ENCODE peak calls at places on chromosomes 4 and X, in five cellular contexts. A is fibroblast of lung, J is PC-3, H is prostate gland, C is IMR-90. Q is an unnamed sample.

GRCh38 chr4:105542032-105542431 is 10.4 kb upstream of the ARHGEF38 start:
- DNase-seq in C (no peak), A (no peak), J (no peak), H (no peak), Q (no peak)

GRCh38 chr4:123081971-123082370 is 159.6 kb upstream of the NUDT6 start:
- DNase-seq in J (no peak), H (no peak), A (no peak), C (no peak), Q (no peak)

GRCh38 chr4:8847764-8848163 is 23.9 kb downstream of the HMX1 start:
- DNase-seq in A (no peak), J (no peak), C (no peak), H (no peak), Q (peak; percentile 72)

GRCh38 chrX:19698125-19698524 is 182.8 kb upstream of the MAP3K15 start:
- DNase-seq in H (no peak), A (peak; percentile 62), J (peak; percentile 70), C (peak; percentile 50), Q (no peak)

GRCh38 chrX:14899607-14900006 is 26.4 kb downstream of the MOSPD2 start:
- DNase-seq in C (peak; percentile 78), H (no peak), A (peak; percentile 47), J (peak; percentile 46), Q (peak; percentile 1)

GRCh38 chr4:80225628-80226027 is 28.3 kb downstream of the PRDM8 start:
- DNase-seq in H (no peak), A (no peak), J (no peak), C (peak; percentile 57), Q (no peak)

GRCh38 chr4:134470544-134470943 is 269.0 kb upstream of the PABPC4L start:
- DNase-seq in C (no peak), J (peak; percentile 34), H (peak; percentile 11), A (peak; percentile 0), Q (peak; percentile 3)

GRCh38 chrX:120625366-120625765 is 4.5 kb downstream of the C1GALT1C1 start:
- DNase-seq in C (no peak), J (no peak), A (peak; percentile 43), H (no peak), Q (no peak)

GRCh38 chrX:122219735-122220134 is 964.3 kb upstream of the GRIA3 start:
- DNase-seq in H (no peak), C (no peak), J (no peak), A (no peak), Q (no peak)

DNA sequence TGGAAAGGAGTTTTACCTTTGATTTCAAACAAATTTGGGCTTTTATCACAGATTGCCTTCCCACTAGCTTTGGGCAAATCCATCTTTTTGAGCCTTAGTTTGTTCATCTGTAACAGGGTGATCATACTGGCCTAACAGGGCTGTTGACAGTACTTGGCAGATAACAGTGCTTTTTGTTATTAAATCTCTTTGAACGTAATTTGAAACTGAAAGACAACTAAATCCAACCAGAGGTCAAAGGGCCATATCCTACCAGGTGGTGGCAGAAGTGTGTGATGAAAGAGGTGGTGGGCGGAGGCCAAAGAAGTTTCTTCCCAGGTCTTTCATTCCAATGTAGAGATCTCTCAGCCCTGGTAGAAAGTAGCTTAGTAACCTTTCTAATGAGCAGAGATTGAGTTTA is 35.2 kb upstream of the TADA2B start:
- DNase-seq in A (no peak), H (no peak), C (peak; percentile 36), J (no peak), Q (peak; percentile 84)
- H3K36me3 ChIP-seq in A (peaks cover 3% of the 10 kb centered on the region), H (no peaks in the 10 kb centered on the region), C (peaks cover 34% of the 10 kb centered on the region), J (peaks cover 7% of the 10 kb centered on the region), Q (peaks cover 13% of the 10 kb centered on the region)

GRCh38 chrX:24398766-24399165 is 38.3 kb downstream of the SUPT20HL1 start:
- DNase-seq in J (no peak), A (no peak), C (no peak), H (peak; percentile 8), Q (no peak)

GRCh38 chrX:24395775-24396174 is 35.3 kb downstream of the SUPT20HL1 start:
- DNase-seq in A (peak; percentile 77), J (peak; percentile 85), C (peak; percentile 82), H (peak; percentile 51), Q (peak; percentile 48)

GRCh38 chrX:24392709-24393108 is 32.3 kb downstream of the SUPT20HL1 start:
- DNase-seq in H (no peak), J (no peak), A (peak; percentile 2), C (no peak), Q (no peak)

GRCh38 chrX:24396930-24397277 is 36.5 kb downstream of the SUPT20HL1 start:
- DNase-seq in C (no peak), A (no peak), J (no peak), H (no peak), Q (no peak)

DNA sequence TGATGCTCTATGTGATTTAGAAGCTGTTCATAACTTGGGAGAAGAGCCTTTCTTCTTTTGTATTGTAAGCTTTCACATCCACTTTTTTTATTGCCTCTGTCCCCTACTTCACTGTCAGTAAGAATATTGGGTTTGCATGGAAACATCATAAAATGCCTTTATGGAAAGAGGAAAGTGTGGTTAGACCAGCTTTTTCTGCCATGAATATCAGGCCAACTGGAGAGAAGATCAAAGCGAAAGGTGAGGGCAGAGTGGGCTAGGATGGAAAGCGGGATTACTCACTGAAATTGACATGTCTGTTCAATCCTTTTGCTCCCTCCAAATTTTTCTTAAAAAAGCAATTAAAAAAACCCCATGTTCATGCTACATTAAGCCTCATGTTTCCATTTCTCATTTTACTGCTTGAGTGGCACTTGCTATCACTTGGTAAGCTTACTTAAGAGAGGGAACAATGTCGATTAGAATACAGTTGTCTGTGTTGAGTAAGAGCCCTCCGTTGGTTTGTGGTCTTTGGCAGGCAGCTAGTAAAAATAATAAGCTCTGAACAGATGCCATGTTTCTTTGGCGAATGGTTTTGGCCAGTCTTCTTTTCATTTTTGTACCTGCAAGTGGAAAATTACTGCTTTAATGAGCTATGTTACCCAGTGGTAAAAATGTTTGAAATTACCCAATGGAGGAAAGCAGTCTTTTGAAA is 35.9 kb downstream of the SUPT20HL1 start:
- DNase-seq in H (peak; percentile 4), A (peak; percentile 39), J (peak; percentile 4), C (peak; percentile 17), Q (no peak)
- H3K36me3 ChIP-seq in H (no peaks in the 10 kb centered on the region), A (no peaks in the 10 kb centered on the region), J (no peaks in the 10 kb centered on the region), C (no peaks in the 10 kb centered on the region), Q (no peaks in the 10 kb centered on the region)

GRCh38 chr4:185416955-185417354 is 8.8 kb downstream of the UFSP2 start:
- DNase-seq in H (no peak), C (no peak), A (no peak), J (no peak), Q (no peak)
- H3K36me3 ChIP-seq in H (no peaks in the 10 kb centered on the region), C (peaks cover 16% of the 10 kb centered on the region), A (no peaks in the 10 kb centered on the region), J (no peaks in the 10 kb centered on the region), Q (peaks cover 2% of the 10 kb centered on the region)

GRCh38 chrX:73127700-73128241 is 48.5 kb upstream of the PABPC1L2A start:
- DNase-seq in J (peak; percentile 51), H (no peak), A (no peak), C (no peak), Q (peak; percentile 28)

GRCh38 chrX:73131276-73131675 is 52.0 kb upstream of the PABPC1L2A start:
- DNase-seq in C (no peak), J (no peak), H (no peak), A (no peak), Q (no peak)

GRCh38 chrX:73126240-73126639 is 46.9 kb upstream of the PABPC1L2A start:
- DNase-seq in H (no peak), J (peak; percentile 27), A (no peak), C (no peak), Q (no peak)

GRCh38 chrX:73134741-73135140 is 55.4 kb upstream of the PABPC1L2A start:
- DNase-seq in C (no peak), A (no peak), H (no peak), J (no peak), Q (no peak)

GRCh38 chrX:73131877-73132276 is 52.6 kb upstream of the PABPC1L2A start:
- DNase-seq in C (no peak), H (no peak), J (no peak), A (no peak), Q (no peak)
- H3K36me3 ChIP-seq in C (no peaks in the 10 kb centered on the region), H (no peaks in the 10 kb centered on the region), J (no peaks in the 10 kb centered on the region), A (no peaks in the 10 kb centered on the region), Q (no peaks in the 10 kb centered on the region)

DNA sequence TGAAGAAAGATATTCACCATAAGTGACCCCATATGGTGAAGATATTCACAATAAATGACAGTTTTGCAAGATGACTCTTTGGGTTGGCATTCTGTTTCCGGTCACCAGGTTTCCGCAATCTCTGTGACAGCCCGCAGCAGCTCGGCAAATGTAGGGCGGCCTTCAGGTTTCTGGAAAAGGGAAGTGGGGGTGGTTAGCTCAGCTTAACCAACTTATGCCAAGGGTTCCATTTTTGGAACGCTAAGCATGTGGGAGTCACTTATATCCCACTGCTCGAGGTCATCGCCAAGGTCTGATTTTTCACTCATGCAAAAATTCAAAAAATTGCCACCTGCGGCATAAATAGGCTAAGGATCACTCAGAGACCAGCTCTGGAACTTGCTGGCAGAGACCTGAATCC is 51.0 kb downstream of the NIPAL1 start:
- DNase-seq in C (no peak), H (no peak), A (no peak), J (no peak), Q (no peak)
- H3K36me3 ChIP-seq in C (no peaks in the 10 kb centered on the region), H (no peaks in the 10 kb centered on the region), A (no peaks in the 10 kb centered on the region), J (no peaks in the 10 kb centered on the region), Q (no peaks in the 10 kb centered on the region)

DNA sequence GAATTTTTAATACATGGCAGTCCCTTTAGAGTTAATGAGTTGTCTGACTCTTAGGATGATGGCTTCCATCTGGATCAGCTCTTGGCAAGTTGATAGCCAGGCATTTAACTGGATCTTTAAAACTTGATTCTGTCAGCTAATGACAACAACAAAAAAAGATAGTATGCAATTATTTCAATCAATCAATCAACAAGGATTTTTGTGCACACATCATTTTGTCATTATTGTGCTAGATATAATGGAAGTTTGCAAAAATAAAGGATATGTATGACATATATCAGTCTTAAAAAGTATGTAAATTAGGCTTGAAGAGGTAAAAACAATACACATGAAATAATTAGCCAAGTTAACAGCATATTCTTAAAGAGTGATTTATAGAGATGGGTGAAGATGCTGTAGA is 174.9 kb upstream of the PCDH18 start:
- DNase-seq in C (no peak), J (no peak), H (no peak), A (peak; percentile 39), Q (no peak)
- H3K36me3 ChIP-seq in C (no peaks in the 10 kb centered on the region), J (no peaks in the 10 kb centered on the region), H (no peaks in the 10 kb centered on the region), A (no peaks in the 10 kb centered on the region), Q (no peaks in the 10 kb centered on the region)

DNA sequence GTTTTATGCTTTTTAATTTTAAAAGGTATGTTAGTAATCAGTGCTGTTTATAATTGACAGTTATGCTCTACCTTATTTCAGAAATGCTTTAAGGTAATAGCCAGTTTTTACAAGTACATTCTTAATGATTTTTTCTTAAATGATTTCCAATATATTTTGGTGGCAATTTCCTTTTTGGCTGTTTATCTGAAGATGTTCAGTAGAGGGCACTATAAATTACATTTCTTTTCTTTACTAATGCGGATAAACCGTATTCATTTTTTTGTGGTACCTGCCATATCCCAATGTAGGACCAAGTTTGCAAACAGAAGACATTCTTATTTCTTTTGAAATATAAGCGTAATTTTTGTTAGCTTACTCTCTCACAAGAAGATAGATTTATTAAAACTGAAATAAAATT is 65.4 kb downstream of the CCKAR start:
- DNase-seq in J (no peak), H (no peak), A (no peak), C (no peak), Q (no peak)
- H3K36me3 ChIP-seq in J (peaks cover 35% of the 10 kb centered on the region), H (no peaks in the 10 kb centered on the region), A (peaks cover 3% of the 10 kb centered on the region), C (peaks cover 25% of the 10 kb centered on the region), Q (peaks cover 13% of the 10 kb centered on the region)

Q was measured in H7.